ENCODE peak calls at places on chromosomes 3 and 15, in ten cellular contexts. One of them, this sample, is unnamed.
A peak's percentile ranks its signal among the peaks of the same experiment; 100 is the strongest.

GRCh38 chr3:160784853-160785252 is 28.8 kb downstream of the PPM1L start:
- DNase-seq in NAMALWA: no peak
- DNase-seq in heart left ventricle: no peak
- DNase-seq in RKO: no peak
- DNase-seq in mammary epithelial cell: peak; percentile 74
- DNase-seq in renal cortical epithelial cell: peak; percentile 38
- DNase-seq in dermis blood vessel endothelial cell: no peak
- DNase-seq in activated naive CD4-positive, alpha-beta T cell: no peak
- DNase-seq in body of pancreas: peak; percentile 18
- DNase-seq in H54: no peak
- DNase-seq in this sample: no peak

GRCh38 chr3:189563841-189564563 is 67.2 kb upstream of the TP63 start:
- DNase-seq in dermis blood vessel endothelial cell: no peak
- DNase-seq in renal cortical epithelial cell: peak; percentile 97
- DNase-seq in activated naive CD4-positive, alpha-beta T cell: no peak
- DNase-seq in heart left ventricle: no peak
- DNase-seq in mammary epithelial cell: peak; percentile 98
- DNase-seq in RKO: peak; percentile 22
- DNase-seq in NAMALWA: peak; percentile 71
- DNase-seq in H54: peak; percentile 54
- DNase-seq in body of pancreas: no peak
- DNase-seq in this sample: no peak

GRCh38 chr15:68987120-68987519 is 27.4 kb upstream of the NOX5 start:
- DNase-seq in mammary epithelial cell: no peak
- DNase-seq in H54: no peak
- DNase-seq in heart left ventricle: no peak
- DNase-seq in activated naive CD4-positive, alpha-beta T cell: no peak
- DNase-seq in dermis blood vessel endothelial cell: no peak
- DNase-seq in renal cortical epithelial cell: no peak
- DNase-seq in body of pancreas: no peak
- DNase-seq in RKO: no peak
- DNase-seq in NAMALWA: no peak
- DNase-seq in this sample: no peak

GRCh38 chr3:52053307-52054304 is 2.8 kb downstream of the DUSP7 start:
- DNase-seq in dermis blood vessel endothelial cell: peak; percentile 73
- DNase-seq in activated naive CD4-positive, alpha-beta T cell: no peak
- DNase-seq in body of pancreas: peak; percentile 16
- DNase-seq in H54: no peak
- DNase-seq in heart left ventricle: peak; percentile 41
- DNase-seq in RKO: peak; percentile 68
- DNase-seq in renal cortical epithelial cell: peak; percentile 43
- DNase-seq in NAMALWA: no peak
- DNase-seq in mammary epithelial cell: peak; percentile 99
- DNase-seq in this sample: peak; percentile 44

GRCh38 chr3:19148768-19149091 is 420 bp downstream of the KCNH8 start:
- DNase-seq in NAMALWA: no peak
- DNase-seq in RKO: no peak
- DNase-seq in mammary epithelial cell: no peak
- DNase-seq in renal cortical epithelial cell: no peak
- DNase-seq in body of pancreas: no peak
- DNase-seq in dermis blood vessel endothelial cell: no peak
- DNase-seq in heart left ventricle: no peak
- DNase-seq in activated naive CD4-positive, alpha-beta T cell: no peak
- DNase-seq in H54: no peak
- DNase-seq in this sample: no peak

GRCh38 chr3:81713018-81713417 is 48.4 kb downstream of the GBE1 start:
- DNase-seq in RKO: no peak
- DNase-seq in dermis blood vessel endothelial cell: no peak
- DNase-seq in H54: no peak
- DNase-seq in renal cortical epithelial cell: no peak
- DNase-seq in NAMALWA: no peak
- DNase-seq in heart left ventricle: no peak
- DNase-seq in body of pancreas: no peak
- DNase-seq in mammary epithelial cell: no peak
- DNase-seq in activated naive CD4-positive, alpha-beta T cell: no peak
- DNase-seq in this sample: no peak

GRCh38 chr15:96324900-96325299 is 5.6 kb upstream of the NR2F2 start:
- DNase-seq in NAMALWA: no peak
- DNase-seq in RKO: no peak
- DNase-seq in H54: no peak
- DNase-seq in heart left ventricle: no peak
- DNase-seq in dermis blood vessel endothelial cell: peak; percentile 36
- DNase-seq in renal cortical epithelial cell: no peak
- DNase-seq in activated naive CD4-positive, alpha-beta T cell: no peak
- DNase-seq in mammary epithelial cell: no peak
- DNase-seq in body of pancreas: no peak
- DNase-seq in this sample: no peak

GRCh38 chr3:128497305-128498126 is 4.5 kb upstream of the GATA2 start:
- DNase-seq in RKO: peak; percentile 60
- DNase-seq in renal cortical epithelial cell: no peak
- DNase-seq in dermis blood vessel endothelial cell: peak; percentile 70
- DNase-seq in mammary epithelial cell: no peak
- DNase-seq in H54: peak; percentile 80
- DNase-seq in heart left ventricle: peak; percentile 72
- DNase-seq in activated naive CD4-positive, alpha-beta T cell: peak; percentile 74
- DNase-seq in body of pancreas: peak; percentile 80
- DNase-seq in NAMALWA: peak; percentile 63
- DNase-seq in this sample: peak; percentile 74

GRCh38 chr3:78668302-78668701 is 1099.5 kb downstream of the ROBO1 start:
- DNase-seq in RKO: no peak
- DNase-seq in NAMALWA: no peak
- DNase-seq in activated naive CD4-positive, alpha-beta T cell: no peak
- DNase-seq in mammary epithelial cell: no peak
- DNase-seq in H54: no peak
- DNase-seq in dermis blood vessel endothelial cell: no peak
- DNase-seq in renal cortical epithelial cell: no peak
- DNase-seq in body of pancreas: no peak
- DNase-seq in heart left ventricle: no peak
- DNase-seq in this sample: no peak

GRCh38 chr3:45224824-45225464 is 1.1 kb downstream of the TMEM158 start:
- DNase-seq in H54: peak; percentile 56
- DNase-seq in RKO: peak; percentile 86
- DNase-seq in renal cortical epithelial cell: peak; percentile 36
- DNase-seq in mammary epithelial cell: peak; percentile 55
- DNase-seq in body of pancreas: peak; percentile 73
- DNase-seq in heart left ventricle: peak; percentile 73
- DNase-seq in dermis blood vessel endothelial cell: peak; percentile 87
- DNase-seq in activated naive CD4-positive, alpha-beta T cell: no peak
- DNase-seq in NAMALWA: no peak
- DNase-seq in this sample: peak; percentile 64

GRCh38 chr15:80526556-80527340 is 122.6 kb downstream of the ARNT2 start:
- DNase-seq in heart left ventricle: no peak
- DNase-seq in renal cortical epithelial cell: no peak
- DNase-seq in dermis blood vessel endothelial cell: no peak
- DNase-seq in H54: no peak
- DNase-seq in mammary epithelial cell: no peak
- DNase-seq in NAMALWA: no peak
- DNase-seq in activated naive CD4-positive, alpha-beta T cell: no peak
- DNase-seq in body of pancreas: no peak
- DNase-seq in RKO: no peak
- DNase-seq in this sample: no peak

GRCh38 chr15:69697913-69698312 is 245.3 kb downstream of the RPLP1 start:
- DNase-seq in activated naive CD4-positive, alpha-beta T cell: no peak
- DNase-seq in RKO: no peak
- DNase-seq in renal cortical epithelial cell: no peak
- DNase-seq in mammary epithelial cell: no peak
- DNase-seq in dermis blood vessel endothelial cell: no peak
- DNase-seq in heart left ventricle: peak; percentile 26
- DNase-seq in body of pancreas: peak; percentile 36
- DNase-seq in H54: no peak
- DNase-seq in NAMALWA: no peak
- DNase-seq in this sample: no peak

GRCh38 chr15:37134699-37135131 is 34.4 kb upstream of the MEIS2 start:
- DNase-seq in mammary epithelial cell: peak; percentile 10
- DNase-seq in RKO: peak; percentile 70
- DNase-seq in activated naive CD4-positive, alpha-beta T cell: no peak
- DNase-seq in dermis blood vessel endothelial cell: peak; percentile 70
- DNase-seq in H54: no peak
- DNase-seq in heart left ventricle: no peak
- DNase-seq in body of pancreas: peak; percentile 27
- DNase-seq in NAMALWA: peak; percentile 59
- DNase-seq in renal cortical epithelial cell: peak; percentile 17
- DNase-seq in this sample: no peak

This sample was measured in ovary.